ENCODE peak calls at places on chromosomes 12 and 14, in ten cellular contexts. N, T, W, I, V, R, G, L, Q and X are unnamed samples.

GRCh38 chr14:81946808-81947798 is 413.4 kb upstream of the SEL1L start:
- DNase-seq in G (no peak), W (no peak), L (no peak), R (peak), T (no peak), I (no peak), Q (no peak), V (no peak), N (no peak), X (no peak)

GRCh38 chr14:22399776-22400175 is 189.2 kb downstream of the DAD1 start:
- DNase-seq in G (no peak), I (no peak), V (no peak), N (no peak), R (no peak), W (no peak), Q (no peak), L (no peak), T (no peak), X (no peak)

GRCh38 chr12:47843226-47843980 is 23.7 kb upstream of the HDAC7 start:
- DNase-seq in T (no peak), Q (no peak), W (no peak), V (no peak), G (no peak), N (no peak), I (no peak), L (no peak), R (no peak), X (no peak)

GRCh38 chr12:57954768-57955167 is 13.4 kb downstream of the ATP23 start:
- DNase-seq in V (no peak), W (no peak), L (no peak), G (no peak), I (no peak), T (no peak), R (no peak), N (no peak), Q (no peak), X (no peak)

GRCh38 chr12:1162083-1162760 is 171.2 kb downstream of the ERC1 start:
- DNase-seq in Q (no peak), T (no peak), N (no peak), W (no peak), L (no peak), I (no peak), R (no peak), V (no peak), G (no peak), X (no peak)

GRCh38 chr12:132189378-132190011 is 45.2 kb downstream of the NOC4L start:
- DNase-seq in W (peak), T (peak), G (peak), R (peak), N (peak), Q (peak), I (peak), L (peak), V (peak), X (peak)

GRCh38 chr12:94831081-94831747 is 172.3 kb downstream of the NDUFA12 start:
- DNase-seq in W (no peak), I (peak), G (no peak), T (no peak), R (no peak), Q (no peak), L (no peak), V (no peak), N (no peak), X (no peak)

GRCh38 chr14:80004871-80005270 is 206.4 kb downstream of the DIO2 start:
- DNase-seq in G (no peak), V (no peak), W (no peak), I (no peak), R (no peak), Q (no peak), L (no peak), T (no peak), N (no peak), X (no peak)

GRCh38 chr12:94956936-94957464 is 46.5 kb downstream of the NDUFA12 start:
- DNase-seq in N (no peak), T (no peak), I (no peak), R (no peak), Q (no peak), L (peak), G (no peak), V (no peak), W (no peak), X (no peak)

GRCh38 chr12:125140918-125141573 is 75.8 kb downstream of the AACS start:
- DNase-seq in T (no peak), I (no peak), N (peak), Q (no peak), G (peak), L (peak), W (peak), R (peak), V (no peak), X (peak)

GRCh38 chr12:54390668-54391551 is 6.4 kb upstream of the ZNF385A start:
- DNase-seq in V (peak), G (no peak), N (no peak), W (peak), R (no peak), T (peak), L (no peak), I (peak), Q (peak), X (peak)

GRCh38 chr14:20489093-20489994 is 16.0 kb upstream of the RNASE10 start:
- DNase-seq in N (no peak), T (no peak), Q (no peak), I (no peak), V (peak), G (no peak), W (peak), R (no peak), L (peak), X (no peak)

GRCh38 chr14:47235619-47236018 is 439.8 kb downstream of the MDGA2 start:
- DNase-seq in G (no peak), Q (no peak), N (no peak), I (no peak), L (no peak), T (no peak), R (no peak), W (no peak), V (no peak), X (no peak)

GRCh38 chr12:132239796-132240668 is 89.4 kb downstream of the GALNT9 start:
- DNase-seq in W (no peak), V (no peak), R (no peak), L (no peak), G (no peak), I (no peak), Q (no peak), T (no peak), N (no peak), X (no peak)

GRCh38 chr12:28320353-28320752 is 130.1 kb downstream of the CCDC91 start:
- DNase-seq in T (no peak), I (no peak), L (no peak), G (no peak), R (no peak), V (no peak), W (no peak), Q (no peak), N (no peak), X (no peak)

GRCh38 chr12:67728296-67728666 is 79.7 kb downstream of the DYRK2 start:
- DNase-seq in T (no peak), L (no peak), G (no peak), W (no peak), Q (no peak), I (no peak), R (no peak), N (no peak), V (no peak), X (no peak)

GRCh38 chr12:32476446-32476845 is 77.1 kb downstream of the FGD4 start:
- DNase-seq in Q (no peak), N (no peak), L (no peak), I (no peak), W (no peak), G (no peak), R (no peak), T (no peak), V (no peak), X (no peak)

GRCh38 chr12:93638095-93638494 is 39.1 kb upstream of the CRADD start:
- DNase-seq in G (no peak), Q (no peak), V (no peak), L (peak), I (no peak), R (no peak), T (no peak), N (no peak), W (no peak), X (no peak)

GRCh38 chr12:111169032-111169431 is 199.9 kb downstream of the PHETA1 start:
- DNase-seq in N (no peak), G (no peak), R (no peak), L (no peak), Q (no peak), I (no peak), V (no peak), T (no peak), W (no peak), X (no peak)

GRCh38 chr14:103628684-103629502 is at the start of gene KLC1:
- DNase-seq in N (peak), I (peak), T (peak), L (peak), V (peak), Q (peak), R (peak), W (peak), G (no peak), X (peak)

GRCh38 chr12:14710632-14711324 is 14.4 kb upstream of the GUCY2C start:
- DNase-seq in V (no peak), N (no peak), G (no peak), W (no peak), I (no peak), R (no peak), Q (no peak), L (no peak), T (no peak), X (no peak)

GRCh38 chr14:45251912-45252311 is 1.1 kb downstream of the MIS18BP1 start:
- DNase-seq in W (peak), Q (no peak), N (no peak), I (peak), R (peak), G (no peak), V (no peak), L (peak), T (no peak), X (no peak)

GRCh38 chr14:86450075-86450474 is 920.1 kb downstream of the FLRT2 start:
- DNase-seq in N (no peak), G (peak), W (no peak), L (no peak), I (no peak), T (no peak), V (no peak), R (no peak), Q (no peak), X (no peak)

GRCh38 chr14:24607635-24608492 is 1.6 kb downstream of the GZMH start:
- DNase-seq in G (no peak), T (no peak), V (peak), I (peak), R (no peak), W (no peak), Q (no peak), N (no peak), L (no peak), X (no peak)

GRCh38 chr12:57517187-57517586 is 3.1 kb downstream of the DDIT3 start:
- DNase-seq in Q (no peak), L (peak), N (no peak), V (no peak), T (no peak), I (no peak), R (peak), W (peak), G (no peak), X (no peak)

DNA sequence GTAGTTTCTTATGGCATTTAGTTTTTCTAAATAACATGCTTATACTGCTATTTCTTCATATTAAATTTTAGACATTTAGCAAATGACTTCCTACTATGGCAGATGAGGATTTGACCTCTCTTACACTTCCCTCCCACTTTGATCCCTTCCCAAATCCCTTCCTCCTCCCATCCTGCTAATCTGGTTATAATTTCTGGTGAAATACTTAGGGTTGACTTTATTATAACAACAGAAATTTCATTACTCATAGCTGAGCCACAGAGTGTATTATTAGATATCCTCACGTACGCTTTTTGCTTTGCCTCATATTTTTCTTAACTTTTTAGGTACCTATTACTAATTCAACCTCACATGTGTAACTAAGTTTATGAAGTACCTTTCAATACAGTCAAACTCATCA is 94.5 kb downstream of the SLC41A2 start:
- DNase-seq in N (no peak), Q (no peak), R (peak), T (no peak), L (peak), I (no peak), V (no peak), G (no peak), W (peak), X (no peak)
- TF ChIP-seq CTCF in N (no peak), Q (no peak), R (no peak), T (no peak), L (no peak), I (no peak), V (no peak), G (no peak), W (no peak), X (no peak)

DNA sequence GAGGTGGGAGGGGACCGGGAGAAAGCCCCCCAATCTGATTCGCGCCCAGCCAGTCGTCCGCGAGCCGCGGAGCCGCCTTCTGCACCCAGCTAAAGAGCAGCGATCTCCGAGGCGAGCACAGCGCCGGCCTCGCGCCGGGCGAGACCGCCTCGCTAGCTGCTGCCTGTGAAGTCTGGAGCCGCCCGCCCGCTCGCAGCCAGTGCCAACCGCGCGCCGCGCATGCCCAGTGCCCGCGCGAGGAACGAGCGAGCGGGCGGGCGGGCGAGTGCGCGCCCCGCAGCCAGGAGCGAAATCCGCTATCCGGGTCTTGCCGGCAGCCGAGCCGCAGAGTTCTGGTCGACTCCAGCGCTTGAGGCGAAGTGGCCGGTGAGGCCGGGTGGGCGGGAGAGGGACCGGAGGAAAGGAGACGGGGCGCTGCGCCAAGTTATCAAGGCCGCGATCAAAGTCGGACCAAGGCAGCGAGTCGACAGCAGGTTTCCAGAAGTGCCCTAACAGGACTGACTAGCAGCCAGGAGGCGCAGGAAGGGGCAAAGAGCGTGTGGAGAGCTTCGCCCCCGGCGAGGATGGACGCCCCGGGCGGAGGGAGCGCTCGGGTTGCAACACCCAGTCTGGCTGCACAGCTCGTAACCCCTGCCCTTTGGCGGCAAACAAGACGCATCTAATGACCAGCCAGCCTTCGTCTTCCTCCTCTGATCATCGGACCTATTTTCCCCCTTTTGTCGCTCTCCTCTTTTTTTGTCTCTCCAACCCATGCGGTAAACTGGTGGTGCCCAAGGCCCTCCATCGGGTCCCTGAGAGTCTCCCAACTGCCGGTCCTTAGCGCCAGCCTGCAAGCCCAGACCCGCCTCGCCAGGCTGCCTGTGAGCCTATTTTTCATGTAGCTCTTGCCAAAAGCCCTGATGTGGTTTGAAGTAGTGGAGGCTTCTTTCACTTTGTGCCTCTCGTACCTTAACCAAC is at the start of gene EPS8:
- DNase-seq in N (peak), T (peak), Q (peak), V (peak), I (peak), L (peak), R (peak), G (peak), W (peak), X (peak)
- TF ChIP-seq CTCF in N (no peak), T (peak), Q (no peak), V (no peak), I (no peak), L (peak), R (no peak), G (no peak), W (no peak), X (no peak)

GRCh38 chr12:2673966-2674810 is 120.6 kb upstream of the FKBP4 start:
- DNase-seq in G (no peak), R (no peak), L (no peak), I (no peak), N (peak), W (no peak), V (no peak), T (no peak), Q (peak), X (no peak)
- TF ChIP-seq CTCF in G (peak), R (no peak), L (no peak), I (no peak), N (no peak), W (no peak), V (no peak), T (peak), Q (no peak), X (no peak)

DNA sequence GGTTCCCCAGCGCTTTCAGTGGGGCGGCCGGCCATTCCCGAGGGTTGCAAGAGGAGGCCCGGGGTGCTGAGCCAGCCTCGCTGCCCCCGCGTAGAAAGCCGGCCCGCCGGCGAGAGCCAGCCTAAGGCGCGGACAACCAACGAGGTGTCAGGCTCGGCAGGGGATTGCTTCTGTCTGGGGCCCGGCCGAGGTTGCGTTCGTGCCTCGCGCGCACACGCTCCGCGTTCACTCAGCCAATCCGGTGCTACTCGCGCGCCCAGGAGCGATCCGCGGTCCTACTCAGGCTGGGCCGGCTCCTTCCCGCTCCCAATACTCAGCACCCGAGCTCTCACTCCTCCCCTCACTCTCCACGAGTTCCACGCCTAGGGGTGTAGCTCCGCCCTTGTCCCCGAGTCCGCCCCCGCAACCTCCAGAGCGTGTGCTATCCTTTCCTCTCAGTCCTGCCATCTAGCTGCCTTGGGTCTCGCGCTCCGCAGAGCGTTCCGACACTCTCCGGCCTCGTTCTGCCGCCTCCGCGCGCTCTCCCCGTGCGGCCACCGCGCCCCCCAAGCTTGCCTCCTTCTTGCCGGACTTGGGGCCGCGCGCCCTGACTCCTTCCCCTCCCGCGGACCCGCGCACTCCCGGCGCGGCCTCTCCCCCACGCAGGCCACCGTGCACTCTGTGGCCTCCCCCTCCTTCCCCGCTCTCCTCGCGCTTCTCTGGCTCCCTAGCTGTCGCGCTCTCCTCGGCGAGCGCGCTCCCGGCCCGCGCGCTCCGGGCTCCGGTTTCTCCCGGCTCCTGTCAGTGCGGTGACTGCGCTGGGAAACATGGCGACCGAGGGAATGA is at the start of gene GPHN:
- DNase-seq in W (peak), Q (peak), T (peak), N (peak), L (peak), R (peak), G (peak), I (peak), V (peak), X (peak)
- TF ChIP-seq CTCF in W (no peak), Q (peak), T (peak), N (no peak), L (peak), R (peak), G (peak), I (peak), V (no peak), X (no peak)

DNA sequence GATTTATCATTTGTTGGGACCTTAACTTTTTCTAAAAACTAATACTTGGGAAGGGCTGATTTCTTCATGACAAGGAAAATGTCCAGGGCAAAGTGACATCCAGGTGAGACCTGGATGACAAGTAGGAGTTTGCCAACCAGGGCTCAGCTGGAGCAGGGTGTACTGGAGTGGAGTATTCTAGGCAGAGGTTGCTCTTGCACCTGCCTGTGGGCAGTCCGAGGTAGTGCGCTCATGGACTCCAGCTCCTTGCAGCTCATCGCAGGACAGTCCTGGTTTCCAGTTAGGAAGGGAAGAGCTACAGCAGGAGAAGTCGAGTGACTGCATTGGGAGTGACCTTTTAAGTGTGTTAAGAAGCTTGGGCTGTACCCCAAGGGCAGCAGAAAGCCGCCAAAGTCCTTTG is 175.9 kb downstream of the PELI2 start:
- DNase-seq in L (no peak), G (no peak), N (no peak), T (no peak), Q (no peak), W (no peak), V (no peak), I (no peak), R (no peak), X (no peak)
- TF ChIP-seq CTCF in L (no peak), G (no peak), N (no peak), T (peak), Q (no peak), W (no peak), V (no peak), I (no peak), R (peak), X (no peak)